ENCODE peak calls at places on chromosomes 1 and 21, in seven cellular contexts. E is GM23338, L is K562, V is neural progenitor cell, T is HepG2, O is astrocyte, R is PC-3. Y is an unnamed sample.

GRCh38 chr1:12001996-12002493 is 17.3 kb upstream of the MIIP start:
- DNase-seq in E (no peak), L (no peak), V (no peak), T (no peak), O (peak; percentile 42), R (peak; percentile 43), Y (no peak)

GRCh38 chr21:46667735-46668380 is 32.4 kb downstream of the PRMT2 start:
- DNase-seq in E (peak; percentile 69), L (no peak), V (peak; percentile 79), T (peak; percentile 14), O (peak; percentile 62), R (peak; percentile 19), Y (peak; percentile 58)

GRCh38 chr1:226135709-226136108 is 50.8 kb downstream of the ACBD3 start:
- DNase-seq in E (peak; percentile 41), L (no peak), V (peak; percentile 36), T (no peak), O (no peak), R (no peak), Y (no peak)

GRCh38 chr1:36384542-36385409 is 948 bp downstream of the STK40 start:
- DNase-seq in E (peak; percentile 67), L (peak; percentile 61), V (peak; percentile 69), T (peak; percentile 89), O (no peak), R (peak; percentile 79), Y (peak; percentile 67)

GRCh38 chr1:188499690-188500089 is 1670.9 kb downstream of the PLA2G4A start:
- DNase-seq in E (no peak), L (no peak), V (peak; percentile 36), T (no peak), O (peak; percentile 5), R (no peak), Y (no peak)

GRCh38 chr21:41564871-41565281 is 56.9 kb upstream of the TMPRSS2 start:
- DNase-seq in E (no peak), L (no peak), V (no peak), T (peak; percentile 7), O (peak; percentile 58), R (peak; percentile 45), Y (no peak)

GRCh38 chr1:28885472-28885877 is 28.9 kb upstream of the EPB41 start:
- DNase-seq in E (no peak), L (no peak), V (no peak), T (no peak), O (no peak), R (no peak), Y (peak; percentile 37)

GRCh38 chr1:36656271-36656670 is 173.6 kb upstream of the CSF3R start:
- DNase-seq in E (no peak), L (no peak), V (no peak), T (no peak), O (no peak), R (no peak), Y (no peak)

GRCh38 chr1:53592521-53592982 is 133.4 kb downstream of the DMRTB1 start:
- DNase-seq in E (peak; percentile 58), L (no peak), V (peak; percentile 29), T (no peak), O (peak; percentile 69), R (peak; percentile 76), Y (no peak)

GRCh38 chr1:24754229-24754628 is 9.0 kb downstream of the CLIC4 start:
- DNase-seq in E (no peak), L (no peak), V (no peak), T (no peak), O (peak; percentile 58), R (no peak), Y (no peak)

GRCh38 chr1:198657550-198658064 is 18.8 kb downstream of the PTPRC start:
- DNase-seq in E (no peak), L (no peak), V (no peak), T (no peak), O (peak; percentile 100), R (peak; percentile 97), Y (peak; percentile 53)

GRCh38 chr1:182761396-182762395 is 27.9 kb upstream of the NPL start:
- DNase-seq in E (no peak), L (no peak), V (no peak), T (no peak), O (no peak), R (no peak), Y (no peak)

GRCh38 chr1:162197041-162197511 is 127.6 kb downstream of the NOS1AP start:
- DNase-seq in E (no peak), L (no peak), V (no peak), T (peak; percentile 82), O (no peak), R (no peak), Y (no peak)

GRCh38 chr21:33403128-33403785 is at the start of gene IFNGR2:
- DNase-seq in E (peak; percentile 58), L (peak; percentile 80), V (peak; percentile 77), T (no peak), O (no peak), R (peak; percentile 27), Y (peak; percentile 46)
- TF ChIP-seq CTCF in E (no peak), L (no peak), V (no peak), T (no peak), O (no peak), R (no peak), Y (no peak)

DNA sequence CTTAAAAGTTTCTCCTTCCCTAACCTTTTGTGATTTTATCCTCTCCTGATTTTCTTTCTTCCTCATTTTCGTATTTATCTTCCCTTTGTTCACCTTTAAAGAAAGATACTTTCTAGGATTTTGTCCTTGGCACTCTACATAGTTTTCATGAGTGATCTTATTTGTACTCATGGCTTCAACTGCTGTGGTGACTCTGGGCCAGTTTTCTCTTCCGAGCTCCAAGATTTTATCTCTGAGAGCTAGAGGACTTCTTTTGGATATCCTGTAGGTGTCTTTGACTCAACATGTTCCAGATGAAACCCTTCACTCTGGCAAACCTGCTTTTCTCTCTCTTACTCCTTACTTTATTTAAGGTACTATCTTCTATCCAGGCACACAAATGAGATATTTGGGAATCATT is 53.7 kb upstream of the MACF1 start:
- DNase-seq in E (no peak), L (no peak), V (no peak), T (no peak), O (no peak), R (no peak), Y (peak; percentile 44)
- H3K4me1 ChIP-seq in E (peaks cover 73% of the 10 kb centered on the region), L (peaks cover 26% of the 10 kb centered on the region), V (peaks cover 76% of the 10 kb centered on the region), T (peaks cover 34% of the 10 kb centered on the region), O (peaks cover 19% of the 10 kb centered on the region), R (peaks cover 30% of the 10 kb centered on the region), Y (peaks cover 42% of the 10 kb centered on the region)

GRCh38 chr1:118978914-118979701 is 9.0 kb downstream of the TBX15 start:
- DNase-seq in E (peak; percentile 59), L (no peak), V (peak; percentile 55), T (no peak), O (no peak), R (no peak), Y (no peak)
- TF ChIP-seq EZH2 in E (peak; percentile 85), L (no peak), V (no peak), T (no peak), O (peak; percentile 26), R (no peak), Y (no peak)

GRCh38 chr1:14440166-14440565 is 158.3 kb upstream of the KAZN start:
- DNase-seq in E (no peak), L (no peak), V (no peak), T (no peak), O (no peak), R (no peak), Y (no peak)

GRCh38 chr1:14437410-14437913 is 161.0 kb upstream of the KAZN start:
- DNase-seq in E (no peak), L (no peak), V (no peak), T (no peak), O (no peak), R (no peak), Y (no peak)

GRCh38 chr1:14438127-14438769 is 160.2 kb upstream of the KAZN start:
- DNase-seq in E (no peak), L (no peak), V (no peak), T (no peak), O (no peak), R (no peak), Y (no peak)

GRCh38 chr1:14439015-14439414 is 159.5 kb upstream of the KAZN start:
- DNase-seq in E (no peak), L (no peak), V (no peak), T (no peak), O (peak; percentile 20), R (no peak), Y (no peak)

GRCh38 chr1:14435368-14436023 is 163.0 kb upstream of the KAZN start:
- DNase-seq in E (peak; percentile 75), L (peak; percentile 87), V (peak; percentile 51), T (no peak), O (no peak), R (no peak), Y (no peak)
- TF ChIP-seq CTCF in E (peak; percentile 68), L (peak; percentile 93), V (peak; percentile 56), T (peak; percentile 53), O (no peak), R (peak; percentile 52), Y (peak; percentile 36)

GRCh38 chr1:117611121-117611601 is 5.3 kb downstream of the TENT5C start:
- DNase-seq in E (no peak), L (peak; percentile 75), V (no peak), T (no peak), O (no peak), R (no peak), Y (no peak)
- H3K4me1 ChIP-seq in E (peaks cover 14% of the 10 kb centered on the region), L (peaks cover 84% of the 10 kb centered on the region), V (peaks cover 17% of the 10 kb centered on the region), T (peaks cover 9% of the 10 kb centered on the region), O (peaks cover 14% of the 10 kb centered on the region), R (peaks cover 23% of the 10 kb centered on the region), Y (peaks cover 16% of the 10 kb centered on the region)

DNA sequence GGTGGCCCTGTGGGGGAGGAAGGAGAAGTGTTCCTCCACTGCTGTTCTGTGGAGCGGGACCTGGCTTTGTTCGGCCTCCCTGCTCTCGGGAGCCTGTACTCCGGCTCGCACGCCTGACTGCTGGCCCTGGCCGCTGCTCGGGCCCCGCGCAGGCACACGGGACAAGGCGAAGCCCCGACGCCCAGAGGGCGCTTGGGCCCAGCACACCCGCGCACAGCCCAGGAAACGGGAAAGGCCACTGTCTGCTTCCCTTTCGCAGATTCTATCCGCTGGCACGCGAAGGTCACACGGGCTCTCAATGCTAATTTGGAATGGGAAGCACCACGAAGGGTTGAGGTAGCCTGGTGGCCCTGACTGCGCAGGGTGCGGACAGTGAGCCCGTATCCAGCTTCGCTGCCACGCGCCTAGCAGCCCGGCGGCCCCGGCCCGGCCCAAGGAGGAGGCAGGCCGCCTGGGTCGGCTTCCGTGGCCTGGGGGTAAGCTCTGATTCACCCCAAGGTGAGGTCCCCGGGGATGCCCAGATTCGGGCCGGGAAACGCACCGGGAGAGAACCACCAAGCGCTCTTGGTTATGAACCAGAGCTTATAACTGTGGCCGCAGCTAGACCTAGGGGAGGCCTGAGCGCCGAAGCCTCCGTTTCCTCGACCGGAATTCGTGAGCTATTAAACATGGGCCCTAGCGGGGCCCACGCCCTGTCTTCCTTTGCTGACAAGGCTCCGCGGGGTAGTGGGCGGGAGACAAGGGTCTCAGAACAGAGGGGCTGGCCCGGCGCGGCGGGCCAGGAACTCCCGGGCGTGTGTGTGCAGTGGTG is 19.7 kb upstream of the TBX15 start:
- DNase-seq in E (peak; percentile 56), L (no peak), V (peak; percentile 42), T (no peak), O (no peak), R (no peak), Y (no peak)
- TF ChIP-seq EZH2 in E (peak; percentile 89), L (no peak), V (peak; percentile 94), T (no peak), O (peak; percentile 77), R (no peak), Y (no peak)

Y was measured in A673.